ENCODE peak calls at places on chromosomes 6 and 20, in six cellular contexts. V is NCI-H1417; I is T-helper 1 cell; C is CD8-positive, alpha-beta T cell; D is NCI-H1436; A is RCC 7860. J is an unnamed sample.

GRCh38 chr6:38264605-38265004 is 375.1 kb downstream of the BTBD9 start:
- DNase-seq in C (no peak), A (peak), D (no peak), V (no peak), I (no peak), J (no peak)

GRCh38 chr6:148147431-148147830 is 195.2 kb upstream of the SASH1 start:
- DNase-seq in I (no peak), D (no peak), V (no peak), C (no peak), A (no peak), J (no peak)

GRCh38 chr20:34983089-34983820 is 27.6 kb downstream of the MYH7B start:
- DNase-seq in A (no peak), V (no peak), D (no peak), C (no peak), I (no peak), J (no peak)

GRCh38 chr20:14918281-14918680 is 580.9 kb upstream of the FLRT3 start:
- DNase-seq in D (no peak), C (no peak), A (no peak), I (no peak), V (no peak), J (no peak)

GRCh38 chr20:33710681-33711445 is 9.2 kb downstream of the PXMP4 start:
- DNase-seq in V (no peak), I (no peak), A (no peak), C (no peak), D (no peak), J (no peak)

GRCh38 chr6:159806021-159806458 is 6.0 kb downstream of the PNLDC1 start:
- DNase-seq in V (no peak), C (no peak), A (peak), I (no peak), D (no peak), J (no peak)

GRCh38 chr20:9119776-9120175 is 50.9 kb downstream of the PLCB4 start:
- DNase-seq in D (no peak), V (no peak), I (no peak), C (no peak), A (no peak), J (no peak)

GRCh38 chr6:49919935-49920644 is 43.9 kb downstream of the DEFB114 start:
- DNase-seq in V (no peak), D (no peak), I (no peak), A (no peak), C (no peak), J (no peak)

GRCh38 chr6:165930668-165931067 is 237.0 kb downstream of the TBXT start:
- DNase-seq in I (no peak), C (no peak), A (no peak), V (no peak), D (no peak), J (no peak)

GRCh38 chr20:11178946-11179654 is 505.3 kb upstream of the JAG1 start:
- DNase-seq in C (no peak), D (no peak), I (no peak), V (no peak), A (peak), J (peak)

GRCh38 chr6:26264547-26264946 is 100.5 kb upstream of the BTN3A2 start:
- DNase-seq in D (no peak), C (no peak), A (no peak), V (no peak), I (no peak), J (no peak)

GRCh38 chr6:72260489-72260888 is 361.4 kb upstream of the KCNQ5 start:
- DNase-seq in V (no peak), A (no peak), I (no peak), C (no peak), D (no peak), J (no peak)

GRCh38 chr6:154962751-154963150 is 32.4 kb upstream of the TIAM2 start:
- DNase-seq in D (no peak), A (peak), C (no peak), V (no peak), I (no peak), J (no peak)

GRCh38 chr6:114218421-114218820 is 124.4 kb downstream of the HS3ST5 start:
- DNase-seq in V (no peak), A (no peak), C (no peak), I (no peak), D (no peak), J (no peak)

J was measured in RKO.